ENCODE peak calls at places on chromosomes 2 and 18, in eight cellular contexts. C is CD8-positive, alpha-beta memory T cell; Q is A549; R is midbrain; W is left ventricle myocardium inferior; H is EH; B is GOT3; T is NCI-H524 treated with DMSO at 0.1 percent for 48 hours. G is an unnamed sample.

GRCh38 chr2:97742381-97742847 is 29.0 kb downstream of the ZAP70 start:
- DNase-seq in W (peak), Q (no peak), H (no peak), T (no peak), B (no peak), C (peak), R (no peak), G (no peak)

GRCh38 chr2:184920451-184920965 is 322.2 kb downstream of the ZNF804A start:
- DNase-seq in T (no peak), R (no peak), Q (no peak), B (no peak), C (no peak), W (no peak), H (no peak), G (no peak)

GRCh38 chr2:3222636-3223035 is 155.0 kb downstream of the EIPR1 start:
- DNase-seq in W (no peak), B (no peak), T (no peak), C (peak), Q (peak), R (no peak), H (no peak), G (no peak)

GRCh38 chr2:132668986-132669853 is 785 bp downstream of the LYPD1 start:
- DNase-seq in B (no peak), C (no peak), W (no peak), H (peak), Q (peak), T (no peak), R (peak), G (no peak)

GRCh38 chr2:178229927-178230326 is 35.6 kb downstream of the OSBPL6 start:
- DNase-seq in C (no peak), R (no peak), Q (no peak), W (no peak), H (no peak), B (no peak), T (no peak), G (no peak)

GRCh38 chr2:240627736-240628506 is 2.6 kb downstream of the GPR35 start:
- DNase-seq in B (no peak), H (no peak), R (no peak), Q (no peak), W (peak), T (no peak), C (peak), G (no peak)

GRCh38 chr2:159799833-159800232 is 1.8 kb upstream of the CD302 start:
- DNase-seq in C (no peak), R (no peak), H (no peak), B (no peak), T (no peak), Q (no peak), W (no peak), G (no peak)

GRCh38 chr2:5453648-5454390 is 238.4 kb upstream of the SOX11 start:
- DNase-seq in C (no peak), Q (no peak), W (no peak), R (no peak), T (no peak), H (no peak), B (no peak), G (peak)

GRCh38 chr18:69308620-69309019 is 92.1 kb upstream of the DOK6 start:
- DNase-seq in Q (no peak), W (no peak), T (no peak), C (no peak), R (no peak), H (no peak), B (no peak), G (no peak)

GRCh38 chr2:235112365-235112764 is 160.5 kb downstream of the SH3BP4 start:
- DNase-seq in C (no peak), B (no peak), R (no peak), Q (no peak), T (no peak), W (no peak), H (no peak), G (no peak)

GRCh38 chr2:189190696-189191095 is 11.1 kb upstream of the COL5A2 start:
- DNase-seq in R (no peak), H (no peak), Q (no peak), B (no peak), T (no peak), C (no peak), W (no peak), G (no peak)

GRCh38 chr2:11753452-11753885 is 7.0 kb downstream of the LPIN1 start:
- DNase-seq in C (peak), R (no peak), T (no peak), W (no peak), B (no peak), Q (no peak), H (peak), G (no peak)

GRCh38 chr2:9266711-9267110 is 60.1 kb downstream of the ASAP2 start:
- DNase-seq in R (no peak), C (no peak), W (no peak), Q (no peak), H (peak), T (no peak), B (no peak), G (no peak)

GRCh38 chr2:12619975-12620374 is 96.8 kb upstream of the TRIB2 start:
- DNase-seq in W (no peak), R (no peak), H (peak), C (no peak), T (no peak), Q (no peak), B (peak), G (peak)

GRCh38 chr2:158381205-158381604 is 75.3 kb downstream of the CCDC148 start:
- DNase-seq in H (no peak), W (no peak), R (no peak), T (no peak), Q (no peak), C (no peak), B (no peak), G (no peak)

GRCh38 chr2:182088681-182089333 is 103.2 kb downstream of the PPP1R1C start:
- DNase-seq in B (no peak), C (no peak), W (no peak), T (no peak), H (peak), Q (no peak), R (no peak), G (no peak)

GRCh38 chr2:196176142-196176738 is 4.9 kb upstream of the STK17B start:
- DNase-seq in R (no peak), C (peak), H (no peak), W (no peak), B (no peak), Q (no peak), T (no peak), G (no peak)

GRCh38 chr2:233807215-233807865 is 29.2 kb downstream of the MROH2A start:
- DNase-seq in W (no peak), B (no peak), R (no peak), T (no peak), H (no peak), C (peak), Q (no peak), G (no peak)